ENCODE peak calls at places on chromosomes 4 and X, in eight cellular contexts. K is esophagus muscularis mucosa, L is astrocyte, N is ovary, P is fibroblast of pulmonary artery, J is cardiac muscle cell, C is cardiac fibroblast, F is mesothelial cell of epicardium. Q is an unnamed sample.

GRCh38 chrX:130174051-130174704 is 2.4 kb downstream of the RAB33A start:
- DNase-seq in P (peak; percentile 72), F (no peak), J (no peak), L (peak; percentile 66), K (no peak), N (peak; percentile 29), C (peak; percentile 62), Q (no peak)

GRCh38 chrX:109600114-109600710 is 24.8 kb downstream of the KCNE5 start:
- DNase-seq in P (peak; percentile 7), C (peak; percentile 8), F (no peak), J (peak; percentile 52), L (peak; percentile 23), K (no peak), N (no peak), Q (no peak)

GRCh38 chrX:82775426-82775825 is 732.7 kb upstream of the POU3F4 start:
- DNase-seq in P (no peak), K (no peak), C (no peak), N (no peak), J (no peak), L (no peak), F (no peak), Q (no peak)

GRCh38 chr4:153327247-153327646 is 17.2 kb upstream of the MND1 start:
- DNase-seq in K (no peak), F (no peak), P (no peak), N (no peak), J (no peak), L (no peak), C (no peak), Q (no peak)

GRCh38 chr4:95428216-95429085 is 120.3 kb downstream of the UNC5C start:
- DNase-seq in N (no peak), C (peak; percentile 5), J (peak; percentile 19), K (no peak), L (no peak), F (no peak), P (no peak), Q (no peak)

GRCh38 chr4:35934370-35934981 is 309.8 kb downstream of the ARAP2 start:
- DNase-seq in J (peak; percentile 37), F (no peak), C (peak; percentile 48), N (no peak), K (no peak), P (peak; percentile 44), L (peak; percentile 3), Q (no peak)

GRCh38 chrX:12494400-12495138 is 296.6 kb upstream of the PRPS2 start:
- DNase-seq in P (no peak), F (no peak), C (no peak), J (peak; percentile 39), N (no peak), K (no peak), L (no peak), Q (no peak)

GRCh38 chrX:9293903-9294302 is 171.0 kb upstream of the TBL1X start:
- DNase-seq in N (no peak), C (no peak), P (no peak), J (no peak), K (no peak), L (no peak), F (no peak), Q (no peak)

GRCh38 chr4:182478475-182478874 is 235.3 kb downstream of the TENM3 start:
- DNase-seq in F (no peak), P (peak; percentile 65), K (no peak), N (no peak), L (no peak), J (peak; percentile 72), C (peak; percentile 52), Q (no peak)

GRCh38 chr4:23856630-23857029 is 33.2 kb downstream of the PPARGC1A start:
- DNase-seq in F (no peak), N (peak; percentile 20), C (no peak), P (no peak), K (no peak), L (peak; percentile 10), J (no peak), Q (no peak)

GRCh38 chrX:105744946-105745345 is 77.4 kb upstream of the NRK start:
- DNase-seq in C (no peak), K (no peak), P (no peak), L (no peak), N (no peak), J (no peak), F (no peak), Q (no peak)

GRCh38 chr4:105088110-105088879 is 58.4 kb upstream of the TET2 start:
- DNase-seq in F (no peak), P (peak; percentile 94), L (peak; percentile 98), N (no peak), K (no peak), J (no peak), C (peak; percentile 88), Q (no peak)

GRCh38 chr4:184123009-184123408 is 94.7 kb downstream of the ENPP6 start:
- DNase-seq in K (peak; percentile 72), N (no peak), C (no peak), J (no peak), L (no peak), F (no peak), P (no peak), Q (no peak)

GRCh38 chrX:100625985-100626491 is 10.6 kb downstream of the TSPAN6 start:
- DNase-seq in C (no peak), F (no peak), L (peak; percentile 39), N (no peak), J (no peak), P (no peak), K (no peak), Q (no peak)

GRCh38 chr4:60189286-60189685 is 1010.8 kb upstream of the ADGRL3 start:
- DNase-seq in K (no peak), P (no peak), F (no peak), N (no peak), C (no peak), J (no peak), L (no peak), Q (no peak)

GRCh38 chr4:173880897-173881296 is 350.9 kb upstream of the HAND2 start:
- DNase-seq in C (no peak), P (no peak), L (no peak), N (no peak), J (no peak), F (no peak), K (no peak), Q (no peak)

GRCh38 chr4:186621959-186622553 is 66.7 kb upstream of the MTNR1A start:
- DNase-seq in C (peak; percentile 96), P (peak; percentile 93), J (no peak), N (no peak), F (no peak), K (peak; percentile 55), L (peak; percentile 95), Q (no peak)

GRCh38 chr4:86919824-86920223 is 15.0 kb upstream of the AFF1 start:
- DNase-seq in J (no peak), L (no peak), K (no peak), C (peak; percentile 66), P (peak; percentile 29), F (no peak), N (no peak), Q (no peak)

GRCh38 chrX:68146054-68146453 is 287.2 kb downstream of the OPHN1 start:
- DNase-seq in P (peak; percentile 67), C (peak; percentile 70), L (peak; percentile 31), F (no peak), K (no peak), J (peak; percentile 35), N (no peak), Q (no peak)

GRCh38 chr4:102623622-102624021 is 122.5 kb downstream of the NFKB1 start:
- DNase-seq in K (no peak), N (no peak), L (peak; percentile 61), P (peak; percentile 71), C (peak; percentile 56), J (peak; percentile 51), F (no peak), Q (no peak)

GRCh38 chrX:9591496-9591895 is 126.6 kb downstream of the TBL1X start:
- DNase-seq in F (no peak), L (no peak), N (no peak), J (no peak), K (no peak), P (no peak), C (no peak), Q (no peak)

GRCh38 chr4:145285928-145286327 is 105.5 kb upstream of the OTUD4 start:
- DNase-seq in L (peak; percentile 33), N (no peak), F (no peak), J (no peak), C (peak; percentile 80), K (no peak), P (peak; percentile 36), Q (no peak)

GRCh38 chrX:16552546-16552945 is 97.4 kb upstream of the S100G start:
- DNase-seq in P (peak; percentile 37), N (no peak), C (peak; percentile 68), J (no peak), L (peak; percentile 12), F (no peak), K (no peak), Q (no peak)

GRCh38 chr4:5030927-5031326 is 11.7 kb upstream of the CYTL1 start:
- DNase-seq in K (no peak), N (no peak), P (no peak), L (no peak), C (no peak), F (no peak), J (no peak), Q (no peak)

GRCh38 chr4:5033266-5033945 is 14.1 kb upstream of the CYTL1 start:
- DNase-seq in P (peak; percentile 22), F (no peak), J (no peak), C (no peak), N (no peak), K (no peak), L (peak; percentile 33), Q (no peak)

GRCh38 chr4:5032825-5033224 is 13.6 kb upstream of the CYTL1 start:
- DNase-seq in C (no peak), F (no peak), N (no peak), K (no peak), J (no peak), P (no peak), L (no peak), Q (no peak)

GRCh38 chr4:5036239-5036638 is 15.0 kb upstream of the STK32B start:
- DNase-seq in N (no peak), P (peak; percentile 52), C (peak; percentile 31), J (no peak), F (no peak), K (no peak), L (peak; percentile 70), Q (no peak)

GRCh38 chr4:5034206-5034605 is 14.9 kb upstream of the CYTL1 start:
- DNase-seq in K (no peak), J (no peak), C (no peak), P (no peak), N (no peak), L (no peak), F (no peak), Q (no peak)
- TF ChIP-seq CTCF in K (no peak), J (no peak), C (no peak), P (no peak), N (no peak), L (no peak), F (no peak), Q (no peak)

GRCh38 chr4:4659871-4660651 is 118.2 kb upstream of the STX18 start:
- DNase-seq in C (peak; percentile 92), J (no peak), P (peak; percentile 84), K (no peak), F (no peak), N (no peak), L (peak; percentile 93), Q (no peak)
- TF ChIP-seq CTCF in C (no peak), J (no peak), P (no peak), K (no peak), F (no peak), N (no peak), L (no peak), Q (no peak)

GRCh38 chrX:69146739-69147138 is 18.5 kb downstream of the PJA1 start:
- DNase-seq in J (no peak), F (peak; percentile 1), N (no peak), C (no peak), P (no peak), L (no peak), K (no peak), Q (no peak)
- TF ChIP-seq CTCF in J (no peak), F (no peak), N (no peak), C (no peak), P (no peak), L (no peak), K (no peak), Q (no peak)

GRCh38 chrX:71547339-71547738 is 14.4 kb downstream of the OGT start:
- DNase-seq in P (no peak), N (no peak), J (no peak), C (no peak), F (no peak), L (no peak), K (no peak), Q (no peak)
- TF ChIP-seq CTCF in P (no peak), N (no peak), J (no peak), C (no peak), F (no peak), L (no peak), K (no peak), Q (no peak)